ENCODE peak calls at places on chromosomes 2 and 18, in eight cellular contexts. M is prostate gland; K is A549; D is lower leg skin; V is CD8-positive, alpha-beta T cell; P is body of pancreas; N is mucosa of descending colon; X is GM06990. W is an unnamed sample.

GRCh38 chr2:41966431-41966893 is 81.4 kb upstream of the PKDCC start:
- DNase-seq in X (no peak), K (peak), D (peak), P (peak), N (peak), V (no peak), M (peak), W (peak)

GRCh38 chr2:174047746-174048145 is 82.6 kb upstream of the SP3 start:
- DNase-seq in V (no peak), M (no peak), P (no peak), D (no peak), X (no peak), K (no peak), N (no peak), W (no peak)

GRCh38 chr2:183868153-183868552 is 730.2 kb upstream of the ZNF804A start:
- DNase-seq in X (no peak), N (no peak), M (no peak), D (no peak), K (no peak), V (no peak), P (no peak), W (peak)

GRCh38 chr2:202104286-202104870 is 31.3 kb downstream of the KIAA2012 start:
- DNase-seq in K (peak), X (peak), V (no peak), N (peak), P (peak), D (no peak), M (no peak), W (peak)

GRCh38 chr18:23337599-23338444 is 115.3 kb upstream of the RIOK3 start:
- DNase-seq in V (no peak), K (no peak), D (no peak), P (no peak), X (no peak), N (no peak), M (no peak), W (peak)

GRCh38 chr2:74831693-74832530 is 2.0 kb upstream of the HK2 start:
- DNase-seq in D (no peak), K (peak), N (no peak), P (no peak), M (no peak), X (no peak), V (no peak), W (no peak)

GRCh38 chr2:71685073-71685848 is 231.9 kb downstream of the DYSF start:
- DNase-seq in P (no peak), M (no peak), N (no peak), D (no peak), K (no peak), X (no peak), V (no peak), W (no peak)

GRCh38 chr2:78592547-78592946 is 433.0 kb upstream of the REG3G start:
- DNase-seq in V (no peak), P (no peak), X (no peak), N (no peak), D (no peak), M (no peak), K (no peak), W (no peak)

GRCh38 chr2:177281400-177282021 is 17.0 kb upstream of the NFE2L2 start:
- DNase-seq in X (peak), P (no peak), K (no peak), M (no peak), V (no peak), N (no peak), D (no peak), W (no peak)

GRCh38 chr2:168801961-168802824 is at the start of gene NOSTRIN:
- DNase-seq in K (peak), D (no peak), X (no peak), P (peak), M (peak), N (peak), V (no peak), W (peak)

DNA sequence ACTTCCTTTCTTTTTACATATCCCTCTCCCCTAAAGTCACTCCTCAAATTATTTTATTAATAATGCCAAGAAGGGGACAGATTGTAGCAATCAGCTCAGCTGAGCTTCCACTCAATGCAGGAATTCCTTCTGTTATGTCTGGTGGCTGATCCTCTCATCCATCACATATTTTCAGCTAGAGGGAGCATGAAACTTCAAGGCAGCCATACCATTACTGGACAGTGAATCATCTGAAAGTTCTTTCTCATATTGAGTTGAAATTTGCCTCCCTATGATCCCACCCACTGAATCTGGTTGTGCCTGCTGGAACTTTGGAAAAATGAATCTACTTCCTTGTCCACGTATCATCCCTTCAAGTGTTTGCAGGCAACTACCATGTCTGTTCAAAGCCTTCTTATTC is 11.2 kb downstream of the ZNF385B start:
- DNase-seq in M (no peak), P (no peak), K (no peak), D (no peak), N (no peak), V (no peak), X (no peak), W (peak)
- TF ChIP-seq CTCF in M (no peak), P (no peak), K (no peak), D (no peak), N (no peak), V (no peak), X (no peak), W (peak)

GRCh38 chr2:240997856-240998705 is at the start of gene SNED1:
- DNase-seq in K (peak), V (peak), X (peak), N (peak), P (peak), D (peak), M (peak), W (peak)

GRCh38 chr2:241000831-241001321 is 2.5 kb downstream of the SNED1 start:
- DNase-seq in D (peak), M (peak), V (peak), N (no peak), X (no peak), K (no peak), P (no peak), W (no peak)

GRCh38 chr2:240998706-240999000 is 235 bp downstream of the SNED1 start:
- DNase-seq in K (no peak), P (no peak), X (no peak), V (no peak), M (no peak), N (no peak), D (no peak), W (no peak)

GRCh38 chr2:240999873-241000541 is 1.6 kb downstream of the SNED1 start:
- DNase-seq in N (no peak), D (peak), V (peak), P (no peak), X (no peak), M (peak), K (no peak), W (no peak)

GRCh38 chr2:240999001-240999791 is 778 bp downstream of the SNED1 start:
- DNase-seq in K (no peak), P (peak), M (peak), X (no peak), V (peak), N (no peak), D (peak), W (no peak)
- H3K4me3 ChIP-seq in K (peak), P (no peak), M (peak), X (no peak), V (peak), N (peak), D (peak), W (peak)

DNA sequence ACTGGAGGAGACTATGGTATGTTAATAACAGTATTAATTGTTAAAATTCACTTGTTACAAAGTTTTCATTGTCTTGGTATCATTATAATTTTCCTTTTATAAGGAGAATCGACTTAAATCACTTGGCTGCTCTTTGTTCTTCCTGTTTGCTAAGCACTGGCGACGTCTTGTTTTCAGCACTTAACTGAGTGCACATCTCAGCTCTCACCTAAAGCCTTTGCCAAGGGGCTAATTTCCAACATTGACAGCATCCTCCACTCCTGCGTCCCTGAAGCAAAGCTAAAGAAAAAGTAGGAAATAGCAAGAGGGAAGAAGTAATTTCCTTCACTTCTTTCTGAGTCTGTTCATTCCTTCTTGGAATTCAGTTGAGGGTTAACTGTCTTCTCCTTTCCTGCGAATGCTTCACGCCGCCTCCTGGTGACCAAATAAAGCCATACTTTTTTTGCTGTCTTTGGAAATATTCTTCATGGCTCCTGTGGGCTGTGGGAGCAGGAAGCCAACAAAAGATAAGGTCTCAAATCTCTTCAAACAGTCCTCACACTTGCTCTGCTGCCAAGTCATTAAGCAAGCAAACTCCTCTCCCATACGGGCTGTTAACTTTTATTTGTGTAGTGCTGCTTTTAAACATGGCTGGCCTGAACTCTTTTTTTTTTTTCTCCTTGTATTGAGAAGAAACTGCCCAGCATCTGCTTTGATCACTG is 100.8 kb downstream of the DPP10 start:
- DNase-seq in V (no peak), K (no peak), N (peak), X (no peak), D (no peak), P (peak), M (peak), W (no peak)
- TF ChIP-seq CTCF in V (no peak), K (peak), N (peak), X (no peak), D (no peak), P (peak), M (no peak), W (no peak)

GRCh38 chr2:203817147-203817546 is 50.4 kb upstream of the CTLA4 start:
- DNase-seq in M (no peak), P (no peak), V (peak), X (no peak), K (no peak), D (no peak), N (no peak), W (no peak)

GRCh38 chr2:203815541-203815898 is 52.1 kb upstream of the CTLA4 start:
- DNase-seq in X (no peak), D (no peak), K (no peak), N (no peak), P (no peak), V (no peak), M (no peak), W (no peak)

GRCh38 chr2:203813684-203814083 is 53.9 kb upstream of the CTLA4 start:
- DNase-seq in V (no peak), D (no peak), K (no peak), X (no peak), P (no peak), N (no peak), M (no peak), W (no peak)

GRCh38 chr2:203812294-203813221 is 55.0 kb upstream of the CTLA4 start:
- DNase-seq in K (no peak), M (no peak), N (no peak), D (no peak), P (no peak), X (no peak), V (no peak), W (no peak)

GRCh38 chr2:203814661-203815540 is 52.7 kb upstream of the CTLA4 start:
- DNase-seq in M (peak), P (peak), V (peak), N (peak), X (no peak), K (peak), D (peak), W (peak)
- H3K4me3 ChIP-seq in M (no peak), P (no peak), V (no peak), N (peak), X (no peak), K (no peak), D (no peak), W (no peak)

DNA sequence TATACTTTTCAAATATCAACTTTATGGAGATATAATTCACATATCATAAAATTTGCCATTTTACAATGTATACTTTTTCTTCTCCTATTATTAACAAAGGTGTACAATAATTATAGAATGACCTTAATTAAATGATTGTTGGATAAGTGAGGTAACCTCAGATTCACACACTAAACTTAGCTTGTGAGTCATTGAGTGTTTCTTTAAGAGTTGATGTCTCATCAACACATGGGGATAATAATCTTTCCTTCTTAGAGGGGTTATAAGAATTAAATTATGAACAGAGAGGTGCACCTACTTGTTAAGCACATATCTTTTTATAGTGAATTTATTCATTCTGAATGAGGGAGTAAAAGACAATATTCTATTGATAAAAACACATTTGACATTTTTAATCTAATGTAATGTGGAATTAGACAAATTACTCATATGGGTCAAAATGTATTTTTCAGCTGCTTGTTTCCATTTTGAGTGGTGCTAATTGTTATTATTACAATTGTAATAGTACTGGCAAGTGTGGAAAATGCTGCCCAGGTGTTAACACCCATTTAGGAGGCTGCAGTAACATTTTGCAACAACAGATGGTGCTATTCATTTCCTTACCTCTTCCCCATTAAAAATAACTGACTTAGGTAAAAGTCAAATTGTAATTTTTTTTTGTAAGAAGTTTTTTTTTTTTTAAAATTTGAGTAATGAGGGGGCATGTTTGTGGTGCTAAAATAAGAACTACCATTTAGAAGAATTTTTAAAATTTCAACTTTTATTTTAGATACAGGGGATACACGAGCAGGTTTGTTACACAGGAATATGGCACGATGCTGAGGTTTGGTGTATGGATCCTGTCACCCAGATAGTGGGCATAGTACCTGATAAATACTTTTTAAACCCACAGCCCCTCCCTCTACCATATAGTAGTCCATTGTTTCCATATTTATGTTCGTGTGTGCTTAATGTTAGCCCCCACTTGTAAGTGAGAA is 32.1 kb upstream of the DYNAP start:
- DNase-seq in M (no peak), P (no peak), N (peak), D (no peak), K (peak), X (peak), V (no peak), W (peak)
- TF ChIP-seq CTCF in M (peak), P (peak), N (peak), D (no peak), K (peak), X (peak), V (peak), W (peak)

W was measured in astrocyte of the spinal cord.